ENCODE peak calls at places on chromosomes 4 and X, in five cellular contexts. H, N, G, X and Q are unnamed samples.

GRCh38 chr4:109977854-109978501 is 65.3 kb downstream of the EGF start:
- DNase-seq in N (no peak), H (peak), X (no peak), G (peak), Q (peak)

GRCh38 chrX:102723456-102723855 is 2.9 kb downstream of the GPRASP3 start:
- DNase-seq in X (no peak), N (no peak), G (no peak), H (no peak), Q (no peak)

GRCh38 chr4:186807809-186808634 is 84.4 kb upstream of the FAT1 start:
- DNase-seq in N (no peak), X (no peak), G (no peak), H (no peak), Q (no peak)

GRCh38 chr4:32393806-32394205 is 1673.6 kb downstream of the PCDH7 start:
- DNase-seq in G (no peak), X (no peak), H (no peak), N (no peak), Q (no peak)

GRCh38 chr4:168550071-168550766 is 53.4 kb downstream of the PALLD start:
- DNase-seq in G (no peak), X (no peak), H (no peak), N (no peak), Q (no peak)

GRCh38 chr4:2767046-2767704 is 11.0 kb upstream of the TNIP2 start:
- DNase-seq in X (no peak), G (no peak), H (no peak), N (no peak), Q (no peak)

GRCh38 chrX:9204560-9204959 is 170.6 kb upstream of the FAM9B start:
- DNase-seq in N (no peak), G (no peak), X (no peak), H (no peak), Q (no peak)

GRCh38 chrX:147376601-147377387 is 534.9 kb upstream of the FMR1 start:
- DNase-seq in H (no peak), N (no peak), G (no peak), X (no peak), Q (no peak)

GRCh38 chrX:29662759-29663503 is 552.4 kb upstream of the MAGEB2 start:
- DNase-seq in N (no peak), X (no peak), G (peak), H (peak), Q (no peak)

GRCh38 chr4:154503598-154503997 is 12.0 kb upstream of the DCHS2 start:
- DNase-seq in G (peak), X (no peak), N (no peak), H (peak), Q (no peak)

GRCh38 chr4:29566371-29566770 is 1153.8 kb upstream of the PCDH7 start:
- DNase-seq in N (no peak), X (no peak), G (no peak), H (no peak), Q (no peak)